ENCODE peak calls at places on chromosome 19, in six cellular contexts. F is GM12878, W is HepG2, K is GM12891, U is K562, N is H1. P is an unnamed sample.

GRCh38 chr19:18425515-18426415 is 6.6 kb downstream of the SSBP4 start:
- DNase-seq in F (no peak), K (no peak), N (no peak), W (no peak), U (peak; percentile 45), P (no peak)

GRCh38 chr19:58361900-58362271 is 665 bp downstream of the ZNF497 start:
- DNase-seq in N (no peak), F (no peak), W (peak; percentile 49), K (peak; percentile 68), U (peak; percentile 68), P (peak; percentile 67)

GRCh38 chr19:48746738-48747575 is at the start of gene IZUMO1:
- DNase-seq in U (peak; percentile 94), K (no peak), N (no peak), W (no peak), F (no peak), P (peak; percentile 70)

GRCh38 chr19:51258165-51258564 is 7.3 kb downstream of the SIGLECL1 start:
- DNase-seq in N (no peak), W (no peak), U (no peak), F (no peak), K (no peak), P (no peak)

GRCh38 chr19:38203197-38203596 is 20.8 kb downstream of the DPF1 start:
- DNase-seq in F (no peak), U (no peak), W (no peak), K (no peak), N (no peak), P (no peak)

GRCh38 chr19:6588508-6589345 is 2.2 kb downstream of the CD70 start:
- DNase-seq in N (no peak), U (no peak), F (no peak), W (no peak), K (no peak), P (no peak)

GRCh38 chr19:7516281-7516862 is 469 bp downstream of the ZNF358 start:
- DNase-seq in U (no peak), N (no peak), W (no peak), F (no peak), K (no peak), P (no peak)

GRCh38 chr19:35207391-35207871 is 21.1 kb downstream of the FAM187B start:
- DNase-seq in W (no peak), F (no peak), N (no peak), U (no peak), K (no peak), P (no peak)

GRCh38 chr19:7533281-7533819 is 2.2 kb upstream of the PNPLA6 start:
- DNase-seq in U (no peak), K (no peak), W (no peak), N (no peak), F (no peak), P (no peak)

GRCh38 chr19:47507031-47507430 is 7.8 kb downstream of the NAPA start:
- DNase-seq in N (no peak), K (no peak), F (no peak), U (no peak), W (no peak), P (no peak)

GRCh38 chr19:19460761-19461265 is 54.5 kb downstream of the TSSK6 start:
- DNase-seq in K (peak; percentile 71), U (no peak), W (no peak), F (no peak), N (no peak), P (no peak)

GRCh38 chr19:50659318-50660082 is 10.3 kb downstream of the C19orf81 start:
- DNase-seq in W (no peak), N (no peak), U (no peak), F (no peak), K (no peak), P (no peak)

GRCh38 chr19:6135367-6135766 is at the start of gene ACSBG2:
- DNase-seq in K (no peak), N (no peak), U (no peak), F (no peak), W (no peak), P (no peak)

GRCh38 chr19:17305517-17306284 is at the start of gene MRPL34:
- DNase-seq in F (peak; percentile 99), U (peak; percentile 99), K (peak; percentile 70), N (peak; percentile 100), W (peak; percentile 99), P (peak; percentile 78)

GRCh38 chr19:17303940-17304267 is 679 bp upstream of the ABHD8 start:
- DNase-seq in K (no peak), U (no peak), N (no peak), F (no peak), W (no peak), P (no peak)

GRCh38 chr19:17304386-17305047 is 1.2 kb upstream of the MRPL34 start:
- DNase-seq in F (no peak), N (no peak), W (no peak), U (no peak), K (no peak), P (no peak)

GRCh38 chr19:17306285-17306714 is 628 bp downstream of the MRPL34 start:
- DNase-seq in F (no peak), W (no peak), U (no peak), K (no peak), N (no peak), P (no peak)

DNA sequence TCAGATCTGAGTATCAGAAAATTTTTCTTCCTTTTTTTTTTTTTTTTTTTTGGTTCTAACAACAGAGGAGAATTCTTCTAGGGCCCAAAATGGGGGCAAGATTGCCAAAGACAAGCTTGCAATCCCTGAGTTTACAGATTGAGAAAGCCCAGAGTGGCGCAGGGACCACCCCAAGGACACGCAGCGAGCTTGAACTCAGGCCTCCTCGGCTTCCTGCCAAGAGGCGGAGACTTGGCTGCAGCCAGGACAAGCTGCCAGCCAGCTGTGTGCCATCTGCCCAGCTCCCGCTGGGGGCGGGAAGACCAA is 508 bp upstream of the MRPL34 start:
- DNase-seq in W (no peak), U (no peak), F (no peak), N (no peak), K (no peak), P (no peak)
- TF ChIP-seq POLR2AphosphoS5 in W (no peak), U (no peak), F (no peak), N (no peak), K (no peak), P (no peak)

GRCh38 chr19:16628984-16629691 is 1.1 kb upstream of the MED26 start:
- DNase-seq in W (no peak), N (no peak), U (peak; percentile 58), F (peak; percentile 33), K (no peak), P (no peak)

GRCh38 chr19:16626796-16627193 is 1.2 kb downstream of the MED26 start:
- DNase-seq in K (no peak), F (no peak), W (no peak), N (no peak), U (peak; percentile 39), P (no peak)

GRCh38 chr19:16627194-16627927 is 643 bp downstream of the MED26 start:
- DNase-seq in U (peak; percentile 25), K (no peak), N (no peak), F (no peak), W (peak; percentile 10), P (no peak)

GRCh38 chr19:16628183-16628983 is at the start of gene MED26:
- DNase-seq in U (peak; percentile 96), K (peak; percentile 91), N (peak; percentile 79), F (peak; percentile 53), W (peak; percentile 86), P (peak; percentile 86)

DNA sequence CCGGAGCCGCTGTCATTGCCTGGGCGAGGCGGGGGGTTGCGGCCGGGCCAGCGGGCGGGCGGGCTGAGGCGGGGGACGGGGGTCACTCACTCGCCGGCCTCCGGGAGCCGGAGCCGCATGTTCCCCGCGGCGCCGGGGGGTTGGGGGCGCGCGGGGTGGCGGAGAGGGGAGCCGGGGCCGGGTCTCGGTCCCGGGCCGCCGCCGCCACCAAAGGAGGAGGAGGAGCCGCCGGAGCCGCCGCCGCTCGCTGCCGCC is 149 bp downstream of the MED26 start:
- DNase-seq in U (no peak), W (no peak), K (no peak), N (no peak), F (no peak), P (no peak)
- TF ChIP-seq TAF1 in U (no peak), W (no peak), K (no peak), N (no peak), F (no peak), P (no peak)

GRCh38 chr19:55642153-55643002 is 1.1 kb upstream of the ZNF581 start:
- DNase-seq in W (no peak), K (no peak), N (no peak), F (no peak), U (peak; percentile 53), P (no peak)
- TF ChIP-seq POLR2A in W (no peak), K (no peak), N (peak; percentile 39), F (no peak), U (no peak), P (peak; percentile 29)

GRCh38 chr19:343941-344624 is 513 bp downstream of the MIER2 start:
- DNase-seq in K (peak; percentile 43), F (no peak), W (no peak), N (no peak), U (peak; percentile 49), P (no peak)

GRCh38 chr19:343451-343931 is 1.1 kb downstream of the MIER2 start:
- DNase-seq in N (no peak), K (no peak), W (no peak), U (peak; percentile 40), F (no peak), P (no peak)

GRCh38 chr19:341386-342127 is 3.0 kb downstream of the MIER2 start:
- DNase-seq in U (no peak), N (no peak), W (peak; percentile 33), F (no peak), K (no peak), P (no peak)

GRCh38 chr19:342128-342455 is 2.5 kb downstream of the MIER2 start:
- DNase-seq in F (no peak), K (no peak), N (no peak), W (no peak), U (no peak), P (no peak)

DNA sequence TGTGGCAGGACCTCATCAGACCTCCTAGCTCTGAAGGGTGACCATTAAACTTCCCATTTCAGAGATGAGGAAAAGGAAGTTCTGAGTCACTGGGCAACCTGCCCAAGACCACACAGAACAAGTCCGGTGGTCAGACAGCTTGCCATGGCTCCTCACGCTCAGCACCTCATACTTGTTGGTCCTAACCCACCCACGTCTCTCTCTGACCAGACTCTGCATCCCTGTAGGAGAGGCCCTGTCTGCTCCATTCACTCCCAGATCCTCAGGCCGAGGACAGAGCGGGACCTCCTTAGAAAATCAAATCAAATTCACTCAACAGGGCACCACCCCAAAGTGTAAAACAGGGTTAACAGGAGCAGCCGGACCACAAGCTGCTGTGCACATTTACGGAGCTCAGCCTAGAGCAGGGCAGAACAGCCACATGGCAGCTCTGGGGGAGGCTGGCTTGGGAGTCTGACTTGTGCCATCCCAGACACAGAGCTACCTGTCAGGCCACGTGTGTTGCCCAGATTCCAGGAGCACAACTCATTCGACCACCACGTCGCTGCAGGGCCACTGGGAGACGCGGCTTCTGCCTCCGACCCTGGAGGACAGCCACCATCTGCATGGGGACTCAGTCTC is 1.7 kb downstream of the MIER2 start:
- DNase-seq in K (no peak), U (peak; percentile 69), W (no peak), N (no peak), F (peak; percentile 15), P (no peak)
- TF ChIP-seq POLR2AphosphoS5 in K (no peak), U (no peak), W (no peak), N (no peak), F (no peak), P (no peak)

GRCh38 chr19:3746371-3747056 is 15.0 kb downstream of the APBA3 start:
- DNase-seq in U (no peak), F (no peak), N (no peak), W (no peak), K (no peak), P (no peak)
- TF ChIP-seq TAF1 in U (no peak), F (no peak), N (no peak), W (no peak), K (no peak), P (no peak)

P was measured in GM12892.